ENCODE peak calls at places on chromosome 6, in six cellular contexts. One of them, this sample, is unnamed. For H3K36me3, the result is how much of the 10 kb centered on the place peaks cover.

GRCh38 chr6:35318200-35318844 is 20.7 kb downstream of the DEF6 start:
- DNase-seq in fibroblast of lung: peak
- DNase-seq in CD8-positive, alpha-beta T cell: no peak
- DNase-seq in tibial nerve: peak
- DNase-seq in heart right ventricle: peak
- DNase-seq in neuronal stem cell: peak
- DNase-seq in this sample: peak

GRCh38 chr6:128505603-128506002 is 14.8 kb downstream of the PTPRK start:
- DNase-seq in heart right ventricle: no peak
- DNase-seq in tibial nerve: no peak
- DNase-seq in CD8-positive, alpha-beta T cell: no peak
- DNase-seq in neuronal stem cell: no peak
- DNase-seq in fibroblast of lung: no peak
- DNase-seq in this sample: no peak

GRCh38 chr6:163745566-163746400 is 331.3 kb downstream of the QKI start:
- DNase-seq in fibroblast of lung: peak
- DNase-seq in heart right ventricle: peak
- DNase-seq in neuronal stem cell: peak
- DNase-seq in CD8-positive, alpha-beta T cell: no peak
- DNase-seq in tibial nerve: peak
- DNase-seq in this sample: no peak

GRCh38 chr6:143164565-143165105 is 103.9 kb downstream of the AIG1 start:
- DNase-seq in CD8-positive, alpha-beta T cell: no peak
- DNase-seq in fibroblast of lung: peak
- DNase-seq in neuronal stem cell: no peak
- DNase-seq in heart right ventricle: no peak
- DNase-seq in tibial nerve: no peak
- DNase-seq in this sample: no peak

GRCh38 chr6:105886812-105887513 is 199.2 kb upstream of the PRDM1 start:
- DNase-seq in CD8-positive, alpha-beta T cell: no peak
- DNase-seq in fibroblast of lung: peak
- DNase-seq in heart right ventricle: no peak
- DNase-seq in neuronal stem cell: no peak
- DNase-seq in tibial nerve: no peak
- DNase-seq in this sample: no peak

GRCh38 chr6:155327326-155328073 is 13.2 kb upstream of the TFB1M start:
- DNase-seq in neuronal stem cell: peak
- DNase-seq in tibial nerve: peak
- DNase-seq in fibroblast of lung: peak
- DNase-seq in heart right ventricle: peak
- DNase-seq in CD8-positive, alpha-beta T cell: peak
- DNase-seq in this sample: no peak

GRCh38 chr6:70841115-70841514 is 115.7 kb downstream of the B3GAT2 start:
- DNase-seq in neuronal stem cell: no peak
- DNase-seq in fibroblast of lung: no peak
- DNase-seq in CD8-positive, alpha-beta T cell: no peak
- DNase-seq in heart right ventricle: no peak
- DNase-seq in tibial nerve: no peak
- DNase-seq in this sample: no peak

GRCh38 chr6:167566711-167567141 is 241.8 kb downstream of the TTLL2 start:
- DNase-seq in fibroblast of lung: no peak
- DNase-seq in heart right ventricle: no peak
- DNase-seq in tibial nerve: peak
- DNase-seq in neuronal stem cell: no peak
- DNase-seq in CD8-positive, alpha-beta T cell: no peak
- DNase-seq in this sample: no peak

GRCh38 chr6:53240763-53241162 is 92.1 kb upstream of the GCM1 start:
- DNase-seq in neuronal stem cell: no peak
- DNase-seq in fibroblast of lung: no peak
- DNase-seq in CD8-positive, alpha-beta T cell: no peak
- DNase-seq in tibial nerve: no peak
- DNase-seq in heart right ventricle: no peak
- DNase-seq in this sample: no peak

GRCh38 chr6:27668442-27669275 is 195.8 kb upstream of the ZNF184 start:
- DNase-seq in neuronal stem cell: no peak
- DNase-seq in fibroblast of lung: peak
- DNase-seq in heart right ventricle: no peak
- DNase-seq in CD8-positive, alpha-beta T cell: no peak
- DNase-seq in tibial nerve: no peak
- DNase-seq in this sample: no peak

GRCh38 chr6:137261393-137262154 is 42.4 kb upstream of the IFNGR1 start:
- DNase-seq in neuronal stem cell: no peak
- DNase-seq in fibroblast of lung: peak
- DNase-seq in CD8-positive, alpha-beta T cell: no peak
- DNase-seq in heart right ventricle: no peak
- DNase-seq in tibial nerve: no peak
- DNase-seq in this sample: no peak

GRCh38 chr6:99606670-99607415 is at the start of gene PRDM13:
- DNase-seq in fibroblast of lung: no peak
- DNase-seq in heart right ventricle: no peak
- DNase-seq in neuronal stem cell: no peak
- DNase-seq in tibial nerve: no peak
- DNase-seq in CD8-positive, alpha-beta T cell: no peak
- DNase-seq in this sample: no peak

GRCh38 chr6:29763491-29764289 is 40.5 kb downstream of the HLA-F start:
- DNase-seq in neuronal stem cell: no peak
- DNase-seq in CD8-positive, alpha-beta T cell: no peak
- DNase-seq in fibroblast of lung: peak
- DNase-seq in heart right ventricle: no peak
- DNase-seq in tibial nerve: no peak
- DNase-seq in this sample: no peak

GRCh38 chr6:71489736-71490135 is 201.1 kb downstream of the OGFRL1 start:
- DNase-seq in CD8-positive, alpha-beta T cell: no peak
- DNase-seq in fibroblast of lung: peak
- DNase-seq in neuronal stem cell: no peak
- DNase-seq in tibial nerve: no peak
- DNase-seq in heart right ventricle: no peak
- DNase-seq in this sample: no peak

DNA sequence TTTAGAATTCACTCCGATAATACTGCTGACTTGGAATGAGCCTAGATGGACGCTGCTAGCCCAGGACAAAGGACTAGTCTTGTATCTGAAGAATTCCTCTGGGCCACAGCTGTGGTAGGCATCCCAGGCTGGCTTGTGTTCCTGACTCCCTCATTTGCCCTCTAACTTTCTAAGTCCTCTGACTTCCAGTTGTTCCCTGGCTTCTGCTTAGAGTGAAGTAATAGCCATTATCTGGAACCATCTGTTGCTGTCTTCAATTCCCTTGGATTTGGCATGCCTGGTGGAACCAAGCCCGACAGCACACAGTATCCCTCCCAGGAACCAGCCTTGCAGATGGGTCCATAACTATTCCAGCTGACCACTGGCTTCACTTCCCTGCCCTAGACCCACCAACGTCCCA is 376.0 kb downstream of the SYNE1 start:
- DNase-seq in CD8-positive, alpha-beta T cell: no peak
- DNase-seq in tibial nerve: no peak
- DNase-seq in neuronal stem cell: no peak
- DNase-seq in fibroblast of lung: no peak
- DNase-seq in heart right ventricle: no peak
- DNase-seq in this sample: no peak
- H3K36me3 ChIP-seq in CD8-positive, alpha-beta T cell: under half
- H3K36me3 ChIP-seq in tibial nerve: under half
- H3K36me3 ChIP-seq in neuronal stem cell: under half
- H3K36me3 ChIP-seq in fibroblast of lung: under half
- H3K36me3 ChIP-seq in heart right ventricle: under half
- H3K36me3 ChIP-seq in this sample: half or more

GRCh38 chr6:24809728-24810127 is 11.0 kb upstream of the ARMH2 start:
- DNase-seq in neuronal stem cell: no peak
- DNase-seq in CD8-positive, alpha-beta T cell: no peak
- DNase-seq in heart right ventricle: no peak
- DNase-seq in tibial nerve: no peak
- DNase-seq in fibroblast of lung: no peak
- DNase-seq in this sample: no peak
- H3K36me3 ChIP-seq in neuronal stem cell: under half
- H3K36me3 ChIP-seq in CD8-positive, alpha-beta T cell: half or more
- H3K36me3 ChIP-seq in heart right ventricle: under half
- H3K36me3 ChIP-seq in tibial nerve: under half
- H3K36me3 ChIP-seq in fibroblast of lung: under half
- H3K36me3 ChIP-seq in this sample: under half

GRCh38 chr6:152151930-152152329 is 344.4 kb downstream of the ESR1 start:
- DNase-seq in tibial nerve: no peak
- DNase-seq in CD8-positive, alpha-beta T cell: no peak
- DNase-seq in fibroblast of lung: no peak
- DNase-seq in neuronal stem cell: no peak
- DNase-seq in heart right ventricle: no peak
- DNase-seq in this sample: no peak
- H3K36me3 ChIP-seq in tibial nerve: under half
- H3K36me3 ChIP-seq in CD8-positive, alpha-beta T cell: half or more
- H3K36me3 ChIP-seq in fibroblast of lung: under half
- H3K36me3 ChIP-seq in neuronal stem cell: under half
- H3K36me3 ChIP-seq in heart right ventricle: under half
- H3K36me3 ChIP-seq in this sample: half or more

DNA sequence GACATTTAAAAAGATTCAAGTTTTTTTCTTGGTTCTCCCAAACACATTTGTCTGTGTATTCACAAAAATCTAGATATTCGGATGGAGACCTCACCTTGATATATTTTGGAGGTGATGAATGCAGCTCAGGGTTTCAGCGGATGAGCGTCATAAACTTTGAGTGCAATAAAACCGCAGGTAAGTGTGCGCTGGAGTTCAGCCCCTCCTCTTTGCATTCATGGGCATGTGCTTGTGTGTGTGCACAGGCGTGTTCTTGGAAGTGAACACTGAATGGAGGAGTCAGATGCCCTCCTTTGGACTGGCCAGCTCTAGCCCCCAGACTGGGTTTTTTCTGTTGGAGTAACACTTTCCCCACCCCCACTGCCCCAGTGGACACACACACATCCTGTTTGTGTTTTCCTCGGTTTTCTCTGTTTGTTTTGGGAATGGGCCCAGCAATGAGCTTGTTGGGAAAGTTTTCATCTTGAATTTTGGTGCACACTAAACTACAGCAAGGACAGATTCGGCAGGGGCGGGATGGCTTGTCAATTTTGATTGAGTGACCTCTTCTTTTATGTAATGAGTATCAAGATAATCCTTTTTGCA is 65.6 kb downstream of the IGF2R start:
- DNase-seq in neuronal stem cell: no peak
- DNase-seq in fibroblast of lung: no peak
- DNase-seq in heart right ventricle: peak
- DNase-seq in tibial nerve: peak
- DNase-seq in CD8-positive, alpha-beta T cell: no peak
- DNase-seq in this sample: no peak
- H3K36me3 ChIP-seq in neuronal stem cell: half or more
- H3K36me3 ChIP-seq in fibroblast of lung: under half
- H3K36me3 ChIP-seq in heart right ventricle: under half
- H3K36me3 ChIP-seq in tibial nerve: under half
- H3K36me3 ChIP-seq in CD8-positive, alpha-beta T cell: under half
- H3K36me3 ChIP-seq in this sample: under half

DNA sequence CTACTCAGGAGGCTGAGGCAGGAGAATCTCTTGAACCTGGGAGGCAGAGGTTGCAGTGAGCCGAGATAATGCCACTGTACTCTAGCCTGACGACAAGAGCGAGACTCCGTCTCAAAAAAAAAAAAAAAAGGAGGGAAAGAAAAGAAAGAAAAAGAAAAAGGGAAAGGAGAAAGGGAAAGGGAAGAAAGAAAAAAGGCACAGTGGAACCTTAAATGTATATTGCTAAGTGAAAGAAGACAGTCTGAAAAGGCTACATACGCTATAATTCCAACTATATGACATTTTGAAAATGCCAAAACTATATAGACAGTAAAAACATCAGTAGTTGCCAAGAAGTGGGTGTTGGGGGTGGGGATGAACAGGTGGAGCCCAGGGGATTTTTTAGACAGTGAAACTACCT is 16.2 kb downstream of the PPIL4 start:
- DNase-seq in heart right ventricle: no peak
- DNase-seq in tibial nerve: no peak
- DNase-seq in CD8-positive, alpha-beta T cell: no peak
- DNase-seq in neuronal stem cell: no peak
- DNase-seq in fibroblast of lung: no peak
- DNase-seq in this sample: no peak
- H3K36me3 ChIP-seq in heart right ventricle: under half
- H3K36me3 ChIP-seq in tibial nerve: under half
- H3K36me3 ChIP-seq in CD8-positive, alpha-beta T cell: under half
- H3K36me3 ChIP-seq in neuronal stem cell: half or more
- H3K36me3 ChIP-seq in fibroblast of lung: under half
- H3K36me3 ChIP-seq in this sample: half or more

GRCh38 chr6:150755042-150755441 is 110.5 kb upstream of the MTHFD1L start:
- DNase-seq in neuronal stem cell: no peak
- DNase-seq in tibial nerve: no peak
- DNase-seq in CD8-positive, alpha-beta T cell: no peak
- DNase-seq in fibroblast of lung: no peak
- DNase-seq in heart right ventricle: no peak
- DNase-seq in this sample: no peak
- H3K36me3 ChIP-seq in neuronal stem cell: under half
- H3K36me3 ChIP-seq in tibial nerve: under half
- H3K36me3 ChIP-seq in CD8-positive, alpha-beta T cell: under half
- H3K36me3 ChIP-seq in fibroblast of lung: under half
- H3K36me3 ChIP-seq in heart right ventricle: under half
- H3K36me3 ChIP-seq in this sample: under half

GRCh38 chr6:170361335-170361734 is 54.8 kb downstream of the FAM120B start:
- DNase-seq in tibial nerve: no peak
- DNase-seq in CD8-positive, alpha-beta T cell: no peak
- DNase-seq in fibroblast of lung: no peak
- DNase-seq in neuronal stem cell: no peak
- DNase-seq in heart right ventricle: no peak
- DNase-seq in this sample: no peak

GRCh38 chr6:170363255-170363654 is 56.7 kb downstream of the FAM120B start:
- DNase-seq in neuronal stem cell: no peak
- DNase-seq in CD8-positive, alpha-beta T cell: no peak
- DNase-seq in heart right ventricle: no peak
- DNase-seq in fibroblast of lung: no peak
- DNase-seq in tibial nerve: no peak
- DNase-seq in this sample: no peak

GRCh38 chr6:170365581-170365980 is 59.0 kb downstream of the FAM120B start:
- DNase-seq in heart right ventricle: no peak
- DNase-seq in CD8-positive, alpha-beta T cell: no peak
- DNase-seq in neuronal stem cell: no peak
- DNase-seq in fibroblast of lung: no peak
- DNase-seq in tibial nerve: no peak
- DNase-seq in this sample: no peak

GRCh38 chr6:170360476-170360875 is 53.9 kb downstream of the FAM120B start:
- DNase-seq in neuronal stem cell: no peak
- DNase-seq in fibroblast of lung: peak
- DNase-seq in tibial nerve: no peak
- DNase-seq in CD8-positive, alpha-beta T cell: no peak
- DNase-seq in heart right ventricle: no peak
- DNase-seq in this sample: no peak

DNA sequence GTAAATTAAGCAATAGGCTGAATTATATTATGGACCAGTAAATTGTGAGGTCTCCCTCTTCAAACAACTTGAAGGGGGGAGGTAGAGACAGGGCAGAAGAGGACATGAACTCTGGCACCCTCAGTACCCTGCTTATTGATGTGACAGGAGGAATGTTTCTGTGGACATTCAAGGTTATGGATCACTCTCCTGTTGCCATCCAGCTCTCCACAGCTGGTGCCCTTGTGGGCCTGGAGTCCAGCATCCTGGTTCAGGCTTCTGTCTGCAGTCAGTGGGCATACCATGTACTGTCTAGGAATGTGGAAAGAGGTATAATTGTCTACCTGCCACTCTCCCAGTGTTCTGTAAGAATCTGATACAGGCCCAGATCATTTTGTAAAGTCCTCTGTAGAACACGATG is 55.6 kb downstream of the FAM120B start:
- DNase-seq in tibial nerve: no peak
- DNase-seq in neuronal stem cell: no peak
- DNase-seq in fibroblast of lung: no peak
- DNase-seq in CD8-positive, alpha-beta T cell: no peak
- DNase-seq in heart right ventricle: no peak
- DNase-seq in this sample: no peak
- H3K36me3 ChIP-seq in tibial nerve: under half
- H3K36me3 ChIP-seq in neuronal stem cell: half or more
- H3K36me3 ChIP-seq in fibroblast of lung: under half
- H3K36me3 ChIP-seq in CD8-positive, alpha-beta T cell: under half
- H3K36me3 ChIP-seq in heart right ventricle: under half
- H3K36me3 ChIP-seq in this sample: under half

GRCh38 chr6:33668328-33668727 is 43.2 kb downstream of the UQCC2 start:
- DNase-seq in tibial nerve: no peak
- DNase-seq in heart right ventricle: no peak
- DNase-seq in CD8-positive, alpha-beta T cell: no peak
- DNase-seq in neuronal stem cell: no peak
- DNase-seq in fibroblast of lung: no peak
- DNase-seq in this sample: no peak
- H3K36me3 ChIP-seq in tibial nerve: under half
- H3K36me3 ChIP-seq in heart right ventricle: under half
- H3K36me3 ChIP-seq in CD8-positive, alpha-beta T cell: half or more
- H3K36me3 ChIP-seq in neuronal stem cell: under half
- H3K36me3 ChIP-seq in fibroblast of lung: under half
- H3K36me3 ChIP-seq in this sample: under half

This sample was measured in ascending aorta.